ENCODE peak calls at places on chromosomes 12 and 14, in eight cellular contexts. U, P, S, T, Q, J, E and G are unnamed samples.

GRCh38 chr14:65258391-65258790 is 154.1 kb upstream of the FUT8 start:
- DNase-seq in T (no peak), E (no peak), P (no peak), Q (no peak), S (no peak), J (peak), U (no peak), G (no peak)

GRCh38 chr12:111284709-111285108 is 84.2 kb downstream of the PHETA1 start:
- DNase-seq in P (no peak), S (no peak), U (no peak), J (no peak), T (no peak), E (no peak), Q (no peak), G (no peak)

GRCh38 chr12:4438834-4439596 is 6.6 kb downstream of the FGF6 start:
- DNase-seq in S (no peak), T (no peak), J (no peak), U (no peak), P (no peak), E (no peak), Q (no peak), G (no peak)

GRCh38 chr14:104108570-104109060 is 23.1 kb downstream of the ASPG start:
- DNase-seq in Q (peak), T (no peak), E (no peak), P (peak), J (no peak), U (no peak), S (no peak), G (no peak)

GRCh38 chr12:10196210-10196609 is 16.5 kb upstream of the GABARAPL1 start:
- DNase-seq in S (no peak), E (no peak), J (no peak), T (no peak), P (no peak), Q (no peak), U (no peak), G (no peak)

GRCh38 chr14:104036250-104036649 is 49.2 kb upstream of the ASPG start:
- DNase-seq in T (no peak), P (no peak), U (no peak), J (no peak), S (no peak), Q (no peak), E (no peak), G (no peak)

GRCh38 chr12:89950421-89950820 is 241.8 kb upstream of the ATP2B1 start:
- DNase-seq in J (no peak), U (no peak), P (no peak), T (no peak), Q (no peak), S (no peak), E (no peak), G (no peak)

GRCh38 chr14:99348816-99349609 is 77.0 kb upstream of the BCL11B start:
- DNase-seq in P (no peak), S (no peak), J (no peak), Q (peak), U (no peak), T (no peak), E (no peak), G (no peak)

GRCh38 chr12:49933793-49934192 is 16.7 kb upstream of the AQP2 start:
- DNase-seq in S (no peak), J (peak), Q (peak), E (no peak), T (no peak), U (no peak), P (no peak), G (no peak)